ENCODE peak calls at places on chromosomes 16 and 17, in eight cellular contexts. U, L, T, H, K, B, S and X are unnamed samples.

GRCh38 chr16:81388357-81388756 is 56.3 kb upstream of the CMIP start:
- DNase-seq in U (no peak), L (no peak), T (no peak), H (no peak), K (no peak), B (no peak), S (no peak), X (no peak)

GRCh38 chr16:66961065-66961744 is at the start of gene CES3:
- DNase-seq in U (peak), L (peak), T (peak), H (peak), K (peak), B (no peak), S (peak), X (peak)

GRCh38 chr17:66663041-66663494 is 171.8 kb upstream of the CACNG5 start:
- DNase-seq in U (no peak), L (no peak), T (no peak), H (no peak), K (no peak), B (no peak), S (no peak), X (no peak)

GRCh38 chr16:27822529-27823437 is 240.7 kb downstream of the GSG1L start:
- DNase-seq in U (no peak), L (no peak), T (no peak), H (no peak), K (no peak), B (no peak), S (no peak), X (peak)

GRCh38 chr17:43021739-43022512 is at the start of gene VAT1:
- DNase-seq in U (no peak), L (peak), T (peak), H (no peak), K (peak), B (peak), S (peak), X (peak)

GRCh38 chr16:21599158-21599993 is at the start of gene METTL9:
- DNase-seq in U (peak), L (peak), T (peak), H (peak), K (peak), B (peak), S (peak), X (peak)

GRCh38 chr16:530111-530817 is 2.8 kb downstream of the CAPN15 start:
- DNase-seq in U (no peak), L (no peak), T (no peak), H (no peak), K (no peak), B (no peak), S (no peak), X (no peak)

GRCh38 chr17:76736349-76737081 is 616 bp downstream of the SRSF2 start:
- DNase-seq in U (no peak), L (peak), T (peak), H (peak), K (peak), B (peak), S (peak), X (peak)

GRCh38 chr16:49575352-49576172 is 202.0 kb downstream of the C16orf78 start:
- DNase-seq in U (peak), L (no peak), T (no peak), H (no peak), K (no peak), B (no peak), S (no peak), X (no peak)

GRCh38 chr16:85767569-85767968 is 16.7 kb upstream of the C16orf74 start:
- DNase-seq in U (no peak), L (no peak), T (no peak), H (no peak), K (no peak), B (no peak), S (no peak), X (no peak)